ENCODE peak calls at places on chromosome 22, in ten cellular contexts. A is adrenal gland, F is IMR-90, T is sigmoid colon, B is tibial nerve, S is stomach, Y is GM12878, V is HCT116, I is lower leg skin, J is GM12891. D is an unnamed sample.

GRCh38 chr22:20779813-20780148 is 5.9 kb downstream of the SERPIND1 start:
- DNase-seq in A (no peak), F (peak), T (no peak), B (no peak), S (no peak), Y (no peak), V (no peak), I (no peak), J (no peak), D (peak)

GRCh38 chr22:45090364-45090960 is 73.3 kb upstream of the NUP50 start:
- DNase-seq in A (no peak), F (peak), T (no peak), B (no peak), S (peak), Y (no peak), V (no peak), I (no peak), J (no peak), D (no peak)

GRCh38 chr22:47628477-47629272 is 866.2 kb downstream of the TBC1D22A start:
- DNase-seq in A (no peak), F (no peak), T (no peak), B (no peak), S (peak), Y (no peak), V (no peak), I (peak), J (no peak), D (no peak)

GRCh38 chr22:43726296-43726695 is 85.8 kb downstream of the EFCAB6 start:
- DNase-seq in A (no peak), F (peak), T (no peak), B (no peak), S (no peak), Y (no peak), V (no peak), I (no peak), J (no peak), D (no peak)

GRCh38 chr22:30668306-30668655 is 606 bp upstream of the DUSP18 start:
- DNase-seq in A (no peak), F (no peak), T (peak), B (no peak), S (no peak), Y (no peak), V (peak), I (no peak), J (no peak), D (no peak)

GRCh38 chr22:30712094-30712493 is 17.4 kb downstream of the OSBP2 start:
- DNase-seq in A (no peak), F (no peak), T (no peak), B (no peak), S (no peak), Y (no peak), V (no peak), I (no peak), J (no peak), D (no peak)

GRCh38 chr22:48896766-48897637 is 930.7 kb downstream of the BRD1 start:
- DNase-seq in A (no peak), F (no peak), T (no peak), B (no peak), S (peak), Y (no peak), V (no peak), I (no peak), J (no peak), D (no peak)

GRCh38 chr22:20388200-20388599 is 5.8 kb upstream of the ZNF74 start:
- DNase-seq in A (no peak), F (no peak), T (no peak), B (no peak), S (no peak), Y (no peak), V (no peak), I (no peak), J (no peak), D (no peak)

GRCh38 chr22:23279781-23280180 is 99.5 kb downstream of the BCR start:
- DNase-seq in A (no peak), F (peak), T (no peak), B (no peak), S (no peak), Y (no peak), V (no peak), I (no peak), J (no peak), D (no peak)

GRCh38 chr22:25105817-25106650 is 93.6 kb upstream of the CRYBB3 start:
- DNase-seq in A (no peak), F (no peak), T (no peak), B (no peak), S (no peak), Y (no peak), V (no peak), I (no peak), J (no peak), D (no peak)

GRCh38 chr22:30347255-30347892 is 9.3 kb downstream of the SF3A1 start:
- DNase-seq in A (no peak), F (no peak), T (no peak), B (no peak), S (no peak), Y (no peak), V (no peak), I (no peak), J (no peak), D (no peak)

GRCh38 chr22:44245438-44245837 is 64.7 kb downstream of the PARVG start:
- DNase-seq in A (no peak), F (no peak), T (no peak), B (no peak), S (peak), Y (no peak), V (no peak), I (no peak), J (no peak), D (no peak)

GRCh38 chr22:17578129-17578754 is 14.9 kb downstream of the SLC25A18 start:
- DNase-seq in A (peak), F (peak), T (peak), B (peak), S (peak), Y (no peak), V (no peak), I (peak), J (no peak), D (no peak)

GRCh38 chr22:31277741-31278642 is 14.3 kb downstream of the PIK3IP1 start:
- DNase-seq in A (no peak), F (no peak), T (peak), B (no peak), S (no peak), Y (no peak), V (no peak), I (no peak), J (no peak), D (no peak)

GRCh38 chr22:35051791-35052190 is 14.2 kb upstream of the ISX start:
- DNase-seq in A (no peak), F (no peak), T (no peak), B (no peak), S (no peak), Y (no peak), V (no peak), I (no peak), J (no peak), D (no peak)

GRCh38 chr22:44935724-44936123 is 74.1 kb downstream of the PHF21B start:
- DNase-seq in A (no peak), F (no peak), T (no peak), B (no peak), S (no peak), Y (no peak), V (no peak), I (no peak), J (no peak), D (no peak)

GRCh38 chr22:33520904-33521780 is 399.1 kb downstream of the LARGE1 start:
- DNase-seq in A (no peak), F (no peak), T (no peak), B (no peak), S (no peak), Y (no peak), V (no peak), I (no peak), J (no peak), D (no peak)

GRCh38 chr22:29143848-29144785 is 61.6 kb upstream of the EMID1 start:
- DNase-seq in A (no peak), F (no peak), T (peak), B (no peak), S (peak), Y (no peak), V (no peak), I (no peak), J (no peak), D (no peak)

GRCh38 chr22:21862386-21863242 is 4.8 kb downstream of the MAPK1 start:
- DNase-seq in A (no peak), F (no peak), T (no peak), B (no peak), S (no peak), Y (no peak), V (no peak), I (no peak), J (no peak), D (no peak)

GRCh38 chr22:29040385-29041275 is 21.0 kb downstream of the C22orf31 start:
- DNase-seq in A (peak), F (peak), T (peak), B (peak), S (peak), Y (peak), V (peak), I (peak), J (no peak), D (peak)

GRCh38 chr22:38924197-38924952 is 33.0 kb upstream of the APOBEC3A start:
- DNase-seq in A (peak), F (peak), T (peak), B (peak), S (peak), Y (no peak), V (peak), I (peak), J (no peak), D (peak)

GRCh38 chr22:26541167-26541819 is 29.0 kb upstream of the TFIP11 start:
- DNase-seq in A (no peak), F (no peak), T (no peak), B (no peak), S (no peak), Y (no peak), V (no peak), I (no peak), J (no peak), D (no peak)

GRCh38 chr22:20141186-20142077 is 9.4 kb downstream of the CCDC188 start:
- DNase-seq in A (no peak), F (peak), T (no peak), B (no peak), S (no peak), Y (no peak), V (no peak), I (no peak), J (no peak), D (no peak)

GRCh38 chr22:44497218-44497903 is 672 bp downstream of the RTL6 start:
- DNase-seq in A (peak), F (peak), T (peak), B (no peak), S (no peak), Y (no peak), V (no peak), I (no peak), J (peak), D (no peak)

GRCh38 chr22:24875862-24876506 is 70.0 kb downstream of the SGSM1 start:
- DNase-seq in A (no peak), F (no peak), T (no peak), B (no peak), S (no peak), Y (no peak), V (no peak), I (no peak), J (no peak), D (no peak)

GRCh38 chr22:30640361-30640760 is 4.8 kb downstream of the SLC35E4 start:
- DNase-seq in A (no peak), F (no peak), T (no peak), B (no peak), S (no peak), Y (no peak), V (no peak), I (no peak), J (no peak), D (no peak)

GRCh38 chr22:44033287-44033686 is 9.2 kb downstream of the PARVB start:
- DNase-seq in A (no peak), F (no peak), T (no peak), B (no peak), S (no peak), Y (no peak), V (no peak), I (no peak), J (no peak), D (no peak)

GRCh38 chr22:46106279-46107022 is 43.9 kb upstream of the PPARA start:
- DNase-seq in A (peak), F (no peak), T (no peak), B (no peak), S (no peak), Y (no peak), V (no peak), I (no peak), J (no peak), D (no peak)
- TF ChIP-seq POLR2A in A (no peak), F (no peak), T (no peak), B (no peak), S (no peak), Y (no peak), V (no peak), I (no peak), J (no peak), D (no peak)

GRCh38 chr22:37805878-37806277 is 1.9 kb upstream of the GCAT start:
- DNase-seq in A (no peak), F (no peak), T (no peak), B (no peak), S (no peak), Y (no peak), V (no peak), I (no peak), J (no peak), D (no peak)
- TF ChIP-seq POLR2A in A (no peak), F (no peak), T (no peak), B (no peak), S (no peak), Y (no peak), V (peak), I (no peak), J (no peak), D (no peak)

GRCh38 chr22:32411829-32412592 is at the start of gene RTCB:
- DNase-seq in A (peak), F (peak), T (peak), B (peak), S (peak), Y (peak), V (peak), I (peak), J (peak), D (peak)
- TF ChIP-seq POLR2A in A (no peak), F (peak), T (peak), B (no peak), S (no peak), Y (peak), V (peak), I (no peak), J (peak), D (no peak)

GRCh38 chr22:50083462-50084081 is 1.7 kb downstream of the MLC1 start:
- DNase-seq in A (no peak), F (no peak), T (no peak), B (no peak), S (no peak), Y (no peak), V (no peak), I (peak), J (no peak), D (no peak)

GRCh38 chr22:50084570-50084969 is 656 bp downstream of the MLC1 start:
- DNase-seq in A (no peak), F (no peak), T (no peak), B (no peak), S (no peak), Y (no peak), V (no peak), I (no peak), J (no peak), D (no peak)

GRCh38 chr22:50084085-50084484 is 1.1 kb downstream of the MLC1 start:
- DNase-seq in A (no peak), F (no peak), T (no peak), B (no peak), S (no peak), Y (no peak), V (no peak), I (no peak), J (no peak), D (no peak)

GRCh38 chr22:50086526-50086925 is 1.3 kb upstream of the MLC1 start:
- DNase-seq in A (no peak), F (peak), T (no peak), B (peak), S (no peak), Y (no peak), V (no peak), I (no peak), J (no peak), D (no peak)

DNA sequence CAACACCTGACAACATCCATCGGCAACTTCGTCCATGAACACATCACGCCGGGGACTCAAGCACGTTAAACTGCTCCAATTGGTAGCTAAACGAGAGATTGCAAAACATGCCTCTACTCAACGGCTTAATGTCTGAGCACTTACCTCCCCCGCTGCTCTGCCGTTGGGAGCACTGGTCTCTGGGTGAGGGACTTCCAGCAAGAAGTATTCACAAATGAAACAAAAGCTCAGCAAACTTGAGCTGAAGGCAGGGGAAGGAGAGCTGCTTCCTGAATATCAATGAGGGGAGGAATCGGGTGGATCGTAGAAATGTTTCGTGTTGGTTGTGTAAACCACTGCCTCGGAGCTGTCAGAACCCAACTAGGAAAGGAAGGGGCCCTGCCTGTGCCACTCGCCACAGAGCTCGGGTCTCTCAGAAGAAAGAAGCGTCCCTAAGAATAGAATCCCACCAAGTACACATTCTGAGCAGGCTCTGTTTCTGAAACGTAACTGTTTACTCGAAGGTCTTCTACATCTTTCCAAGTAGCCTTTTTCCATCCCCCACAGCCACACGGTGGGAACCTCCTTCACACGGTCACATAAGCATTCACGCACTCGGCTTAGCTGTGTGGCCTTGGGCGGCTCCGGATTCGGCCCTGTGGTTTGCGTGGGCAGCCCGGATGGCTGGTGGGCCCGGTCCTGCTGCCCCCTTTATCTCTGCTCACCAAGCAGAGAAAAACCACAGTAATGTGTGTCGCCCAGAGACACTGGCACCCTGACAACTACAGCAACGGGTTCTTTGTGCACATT is at the start of gene MLC1:
- DNase-seq in A (no peak), F (peak), T (no peak), B (no peak), S (no peak), Y (no peak), V (no peak), I (no peak), J (no peak), D (no peak)
- TF ChIP-seq POLR2A in A (no peak), F (no peak), T (no peak), B (no peak), S (no peak), Y (no peak), V (no peak), I (no peak), J (no peak), D (no peak)

DNA sequence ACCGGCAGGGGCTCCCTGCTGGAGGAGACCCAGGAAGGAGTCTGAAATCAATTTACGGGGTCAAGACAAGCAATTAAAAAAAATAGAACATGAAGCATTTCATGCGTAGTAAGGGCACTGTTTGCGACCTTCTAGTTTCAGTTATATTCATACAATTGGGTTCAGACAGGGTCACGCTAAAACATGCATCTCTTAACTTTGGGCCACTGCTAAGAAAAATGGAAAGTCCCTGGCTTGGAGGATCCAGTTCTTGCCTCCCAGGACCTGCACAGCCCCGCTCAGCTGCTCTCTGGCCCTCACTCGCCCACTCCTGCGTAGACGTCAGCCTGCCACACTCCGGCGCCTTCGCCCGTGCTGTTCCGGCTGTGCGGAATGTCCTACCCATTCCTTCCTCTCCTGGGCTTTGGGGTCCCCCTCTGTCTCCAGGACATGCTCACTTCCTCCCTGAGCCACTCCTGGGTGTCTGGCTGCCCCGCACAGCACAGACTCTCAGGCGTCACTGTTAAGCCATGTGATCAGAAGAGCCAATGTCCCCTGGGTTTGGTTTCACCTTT is 12.8 kb downstream of the NFAM1 start:
- DNase-seq in A (peak), F (no peak), T (no peak), B (no peak), S (no peak), Y (peak), V (no peak), I (no peak), J (peak), D (no peak)
- TF ChIP-seq POLR2A in A (no peak), F (no peak), T (no peak), B (no peak), S (no peak), Y (peak), V (no peak), I (no peak), J (no peak), D (no peak)

D was measured in H54.